ENCODE peak calls at places on chromosomes 5 and 9, in seven cellular contexts. J is suprapubic skin, P is iPS DF 6.9, N is stomach, Z is tibial nerve, H is Panc1, A is GM23248. X is an unnamed sample. For H3K4me1, the result is how much of the 10 kb centered on the place peaks cover.

GRCh38 chr5:7015586-7016256 is 302.5 kb downstream of the TENT4A start:
- DNase-seq in J (no peak), P (peak), N (no peak), Z (no peak), H (no peak), A (no peak), X (no peak)

GRCh38 chr9:117184173-117184572 is 230.7 kb downstream of the ASTN2 start:
- DNase-seq in J (no peak), P (no peak), N (no peak), Z (no peak), H (no peak), A (no peak), X (no peak)

GRCh38 chr5:136656811-136657210 is 291.5 kb upstream of the TRPC7 start:
- DNase-seq in J (no peak), P (no peak), N (no peak), Z (no peak), H (no peak), A (no peak), X (no peak)

GRCh38 chr5:66807743-66808142 is 211.6 kb downstream of the MAST4 start:
- DNase-seq in J (no peak), P (no peak), N (no peak), Z (peak), H (no peak), A (peak), X (no peak)

GRCh38 chr5:2371419-2371710 is 380.1 kb downstream of the IRX2 start:
- DNase-seq in J (no peak), P (no peak), N (no peak), Z (no peak), H (no peak), A (no peak), X (no peak)

GRCh38 chr9:5578698-5579085 is 50.2 kb upstream of the RIC1 start:
- DNase-seq in J (no peak), P (no peak), N (no peak), Z (no peak), H (no peak), A (no peak), X (no peak)

GRCh38 chr9:15306068-15306756 is 804 bp downstream of the TTC39B start:
- DNase-seq in J (peak), P (no peak), N (peak), Z (peak), H (no peak), A (peak), X (peak)

GRCh38 chr5:122163151-122164069 is 34.1 kb downstream of the ZNF474 start:
- DNase-seq in J (no peak), P (no peak), N (no peak), Z (no peak), H (peak), A (peak), X (no peak)

GRCh38 chr5:30279237-30279636 is 914.2 kb upstream of the CDH6 start:
- DNase-seq in J (no peak), P (peak), N (no peak), Z (no peak), H (peak), A (peak), X (no peak)

GRCh38 chr5:134174841-134175839 is 1.6 kb downstream of the SKP1 start:
- DNase-seq in J (no peak), P (no peak), N (no peak), Z (no peak), H (no peak), A (peak), X (no peak)

GRCh38 chr5:170540276-170540675 is 36.5 kb downstream of the KCNIP1 start:
- DNase-seq in J (peak), P (no peak), N (no peak), Z (no peak), H (no peak), A (no peak), X (no peak)

GRCh38 chr5:170546257-170546656 is 42.4 kb downstream of the KCNIP1 start:
- DNase-seq in J (no peak), P (no peak), N (peak), Z (no peak), H (no peak), A (no peak), X (no peak)

GRCh38 chr5:170541146-170541769 is 37.4 kb downstream of the KCNIP1 start:
- DNase-seq in J (no peak), P (no peak), N (peak), Z (no peak), H (no peak), A (no peak), X (no peak)

GRCh38 chr5:170542691-170543275 is 39.0 kb downstream of the KCNIP1 start:
- DNase-seq in J (no peak), P (no peak), N (no peak), Z (peak), H (no peak), A (no peak), X (no peak)

GRCh38 chr5:170545313-170545712 is 41.5 kb downstream of the KCNIP1 start:
- DNase-seq in J (no peak), P (no peak), N (no peak), Z (no peak), H (no peak), A (peak), X (no peak)
- H3K4me1 ChIP-seq in J (under half), P (under half), N (under half), Z (under half), H (under half), A (under half), X (under half)

GRCh38 chr9:134650431-134651190 is 9.0 kb downstream of the COL5A1 start:
- DNase-seq in J (no peak), P (no peak), N (no peak), Z (no peak), H (no peak), A (no peak), X (no peak)

GRCh38 chr9:134644715-134645606 is 3.4 kb downstream of the COL5A1 start:
- DNase-seq in J (peak), P (no peak), N (peak), Z (peak), H (no peak), A (peak), X (peak)

GRCh38 chr9:134648701-134649525 is 7.3 kb downstream of the COL5A1 start:
- DNase-seq in J (no peak), P (no peak), N (no peak), Z (no peak), H (no peak), A (peak), X (no peak)

GRCh38 chr9:134645607-134646365 is 4.2 kb downstream of the COL5A1 start:
- DNase-seq in J (no peak), P (no peak), N (no peak), Z (no peak), H (no peak), A (no peak), X (no peak)

GRCh38 chr9:134647359-134648115 is 5.9 kb downstream of the COL5A1 start:
- DNase-seq in J (no peak), P (no peak), N (no peak), Z (no peak), H (no peak), A (no peak), X (no peak)
- H3K4me1 ChIP-seq in J (half or more), P (under half), N (under half), Z (half or more), H (under half), A (under half), X (under half)

DNA sequence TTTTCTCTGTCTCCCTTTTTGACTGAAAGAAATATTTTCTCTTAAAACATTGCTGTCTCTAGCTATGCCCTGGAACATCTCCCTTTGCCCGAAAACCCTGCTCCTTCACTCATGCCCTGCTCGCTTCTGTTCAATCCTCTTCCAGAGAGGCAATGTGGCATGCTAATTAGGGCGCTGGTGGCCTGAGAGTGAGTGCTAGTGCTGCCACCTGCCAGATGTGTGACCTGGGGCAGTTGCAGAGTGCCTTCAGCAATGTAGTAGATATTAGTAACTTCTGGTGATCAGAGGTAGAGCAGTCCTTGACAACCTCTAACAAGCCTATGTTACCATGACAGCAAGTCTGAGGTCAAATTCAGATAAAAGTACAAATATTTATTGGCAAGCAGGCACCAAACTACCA is 119.5 kb upstream of the OSMR start:
- DNase-seq in J (no peak), P (no peak), N (no peak), Z (no peak), H (no peak), A (no peak), X (no peak)
- H3K4me1 ChIP-seq in J (under half), P (under half), N (under half), Z (under half), H (under half), A (under half), X (under half)

DNA sequence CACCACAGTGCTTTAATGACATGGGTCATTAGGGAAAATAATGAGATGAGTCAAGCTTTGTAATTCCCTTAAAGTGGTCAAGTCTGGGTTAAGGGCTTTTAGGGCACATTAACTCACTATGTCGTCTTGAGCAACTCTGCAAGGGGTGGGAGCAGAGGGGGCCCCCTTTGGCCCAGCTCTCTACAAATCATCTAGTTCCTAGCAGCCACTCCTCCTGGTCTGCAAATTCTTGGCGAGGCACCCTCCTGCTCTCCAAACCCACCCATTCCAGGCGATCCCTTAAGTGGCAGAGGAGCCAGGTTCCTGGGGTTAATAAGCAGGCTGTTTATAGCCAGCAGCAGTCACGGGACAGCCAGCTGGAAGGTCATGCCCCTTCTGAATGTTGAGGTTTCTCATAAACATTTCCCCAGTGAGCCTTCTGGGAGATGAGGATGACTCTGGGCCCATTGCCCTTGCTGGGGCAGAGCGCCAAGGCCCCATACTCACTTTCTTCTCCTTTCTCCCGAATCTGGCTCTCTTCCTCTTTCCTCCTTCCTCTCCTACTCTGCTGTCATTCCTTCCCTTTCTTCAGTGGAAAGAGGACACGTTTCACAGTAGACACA is 14.3 kb upstream of the GPX3 start:
- DNase-seq in J (peak), P (no peak), N (peak), Z (peak), H (no peak), A (peak), X (peak)
- H3K4me1 ChIP-seq in J (under half), P (under half), N (under half), Z (under half), H (under half), A (under half), X (under half)

GRCh38 chr5:38543886-38544285 is 12.6 kb downstream of the LIFR start:
- DNase-seq in J (no peak), P (no peak), N (no peak), Z (no peak), H (no peak), A (no peak), X (no peak)
- H3K4me1 ChIP-seq in J (under half), P (under half), N (under half), Z (under half), H (under half), A (under half), X (under half)